ENCODE peak calls at places on chromosomes 11 and 22, in four cellular contexts. One of them, this sample, is unnamed.

GRCh38 chr22:50053861-50054260 is 4.2 kb downstream of the TTLL8 start:
- DNase-seq in astrocyte: no peak
- DNase-seq in MM.1S: peak
- DNase-seq in DND-41: no peak
- DNase-seq in this sample: no peak

GRCh38 chr11:17498058-17498457 is 21.4 kb upstream of the ABCC8 start:
- DNase-seq in MM.1S: peak
- DNase-seq in DND-41: no peak
- DNase-seq in astrocyte: no peak
- DNase-seq in this sample: no peak

GRCh38 chr22:50435701-50436115 is 39.1 kb downstream of the SBF1 start:
- DNase-seq in DND-41: no peak
- DNase-seq in MM.1S: no peak
- DNase-seq in astrocyte: no peak
- DNase-seq in this sample: no peak

GRCh38 chr11:96567193-96567592 is 177.4 kb downstream of the JRKL start:
- DNase-seq in astrocyte: no peak
- DNase-seq in DND-41: no peak
- DNase-seq in MM.1S: peak
- DNase-seq in this sample: no peak

GRCh38 chr11:21396351-21397008 is 727.1 kb downstream of the NELL1 start:
- DNase-seq in MM.1S: no peak
- DNase-seq in astrocyte: no peak
- DNase-seq in DND-41: no peak
- DNase-seq in this sample: no peak

GRCh38 chr11:19508166-19508565 is 204.5 kb upstream of the NAV2 start:
- DNase-seq in astrocyte: no peak
- DNase-seq in DND-41: no peak
- DNase-seq in MM.1S: no peak
- DNase-seq in this sample: peak

GRCh38 chr11:74720596-74721478 is 10.4 kb downstream of the CHRDL2 start:
- DNase-seq in astrocyte: peak
- DNase-seq in DND-41: no peak
- DNase-seq in MM.1S: no peak
- DNase-seq in this sample: peak

GRCh38 chr22:23229646-23230045 is 49.3 kb downstream of the BCR start:
- DNase-seq in MM.1S: no peak
- DNase-seq in astrocyte: no peak
- DNase-seq in DND-41: no peak
- DNase-seq in this sample: no peak

GRCh38 chr22:30210235-30210831 is 36.2 kb downstream of the LIF start:
- DNase-seq in DND-41: no peak
- DNase-seq in MM.1S: no peak
- DNase-seq in astrocyte: peak
- DNase-seq in this sample: peak

GRCh38 chr11:132186699-132187098 is 816.3 kb downstream of the NTM start:
- DNase-seq in DND-41: no peak
- DNase-seq in astrocyte: no peak
- DNase-seq in MM.1S: no peak
- DNase-seq in this sample: no peak

GRCh38 chr11:34055218-34056000 is 3.9 kb downstream of the CAPRIN1 start:
- DNase-seq in DND-41: no peak
- DNase-seq in astrocyte: no peak
- DNase-seq in MM.1S: no peak
- DNase-seq in this sample: no peak

GRCh38 chr22:19825016-19825339 is 29.7 kb downstream of the GNB1L start:
- DNase-seq in astrocyte: no peak
- DNase-seq in MM.1S: no peak
- DNase-seq in DND-41: peak
- DNase-seq in this sample: no peak

GRCh38 chr11:103338621-103339484 is 229.6 kb downstream of the DYNC2H1 start:
- DNase-seq in DND-41: no peak
- DNase-seq in astrocyte: peak
- DNase-seq in MM.1S: no peak
- DNase-seq in this sample: peak

DNA sequence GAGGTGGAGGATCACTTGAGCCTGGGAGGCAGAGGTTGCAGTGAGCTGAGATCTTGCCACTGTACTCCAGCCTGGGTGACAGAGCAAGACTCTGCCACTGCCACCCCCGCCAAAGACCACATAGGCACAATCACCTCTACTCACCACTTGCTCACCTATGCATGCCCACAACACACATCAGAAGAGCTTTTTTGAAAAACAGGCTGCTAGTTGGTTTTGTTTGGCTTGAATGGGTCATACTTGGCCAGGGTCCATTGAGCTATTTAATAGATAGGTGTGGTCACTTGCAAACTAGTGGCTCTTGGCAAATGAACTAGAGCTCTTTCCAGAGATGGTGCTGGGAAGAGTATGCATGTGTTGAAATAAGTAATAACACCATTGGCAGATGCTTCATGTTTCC is 80.1 kb downstream of the EMSY start:
- DNase-seq in DND-41: no peak
- DNase-seq in MM.1S: no peak
- DNase-seq in astrocyte: peak
- DNase-seq in this sample: peak
- H2AFZ ChIP-seq in DND-41: no peak
- H2AFZ ChIP-seq in MM.1S: no peak
- H2AFZ ChIP-seq in astrocyte: no peak
- H2AFZ ChIP-seq in this sample: no peak

GRCh38 chr11:124748100-124748418 is 4.0 kb downstream of the VSIG2 start:
- DNase-seq in DND-41: no peak
- DNase-seq in astrocyte: no peak
- DNase-seq in MM.1S: no peak
- DNase-seq in this sample: no peak
- TF ChIP-seq EZH2 in DND-41: no peak
- TF ChIP-seq EZH2 in astrocyte: no peak
- TF ChIP-seq EZH2 in MM.1S: no peak
- TF ChIP-seq EZH2 in this sample: no peak

GRCh38 chr11:75809991-75810390 is 5.0 kb upstream of the UVRAG start:
- DNase-seq in MM.1S: no peak
- DNase-seq in astrocyte: no peak
- DNase-seq in DND-41: no peak
- DNase-seq in this sample: no peak
- H3K27ac ChIP-seq in MM.1S: no peak
- H3K27ac ChIP-seq in astrocyte: no peak
- H3K27ac ChIP-seq in DND-41: no peak
- H3K27ac ChIP-seq in this sample: no peak

GRCh38 chr11:61448552-61448927 is 18.6 kb downstream of the SDHAF2 start:
- DNase-seq in DND-41: no peak
- DNase-seq in astrocyte: no peak
- DNase-seq in MM.1S: no peak
- DNase-seq in this sample: no peak

GRCh38 chr11:61452825-61453224 is 22.9 kb downstream of the SDHAF2 start:
- DNase-seq in MM.1S: no peak
- DNase-seq in DND-41: no peak
- DNase-seq in astrocyte: no peak
- DNase-seq in this sample: no peak

GRCh38 chr11:61446211-61446651 is 16.3 kb downstream of the SDHAF2 start:
- DNase-seq in astrocyte: peak
- DNase-seq in DND-41: peak
- DNase-seq in MM.1S: peak
- DNase-seq in this sample: peak

GRCh38 chr11:61445535-61445934 is 15.6 kb downstream of the SDHAF2 start:
- DNase-seq in DND-41: no peak
- DNase-seq in astrocyte: no peak
- DNase-seq in MM.1S: no peak
- DNase-seq in this sample: peak

GRCh38 chr11:61447601-61448551 is 18.0 kb downstream of the SDHAF2 start:
- DNase-seq in MM.1S: no peak
- DNase-seq in DND-41: no peak
- DNase-seq in astrocyte: no peak
- DNase-seq in this sample: no peak
- H2AFZ ChIP-seq in MM.1S: no peak
- H2AFZ ChIP-seq in DND-41: no peak
- H2AFZ ChIP-seq in astrocyte: no peak
- H2AFZ ChIP-seq in this sample: no peak

GRCh38 chr11:93329936-93330445 is 551 bp upstream of the DEUP1 start:
- DNase-seq in DND-41: no peak
- DNase-seq in MM.1S: no peak
- DNase-seq in astrocyte: peak
- DNase-seq in this sample: peak

GRCh38 chr11:93326681-93327080 is 3.9 kb upstream of the DEUP1 start:
- DNase-seq in DND-41: no peak
- DNase-seq in astrocyte: no peak
- DNase-seq in MM.1S: no peak
- DNase-seq in this sample: no peak

GRCh38 chr11:93330446-93330984 is at the start of gene DEUP1:
- DNase-seq in DND-41: no peak
- DNase-seq in astrocyte: peak
- DNase-seq in MM.1S: peak
- DNase-seq in this sample: peak
- TF ChIP-seq EZH2 in DND-41: no peak
- TF ChIP-seq EZH2 in astrocyte: peak
- TF ChIP-seq EZH2 in MM.1S: no peak
- TF ChIP-seq EZH2 in this sample: no peak

GRCh38 chr11:122193457-122193856 is 77.4 kb upstream of the BLID start:
- DNase-seq in MM.1S: no peak
- DNase-seq in astrocyte: no peak
- DNase-seq in DND-41: no peak
- DNase-seq in this sample: no peak
- H3K27ac ChIP-seq in MM.1S: no peak
- H3K27ac ChIP-seq in astrocyte: peak
- H3K27ac ChIP-seq in DND-41: no peak
- H3K27ac ChIP-seq in this sample: peak

DNA sequence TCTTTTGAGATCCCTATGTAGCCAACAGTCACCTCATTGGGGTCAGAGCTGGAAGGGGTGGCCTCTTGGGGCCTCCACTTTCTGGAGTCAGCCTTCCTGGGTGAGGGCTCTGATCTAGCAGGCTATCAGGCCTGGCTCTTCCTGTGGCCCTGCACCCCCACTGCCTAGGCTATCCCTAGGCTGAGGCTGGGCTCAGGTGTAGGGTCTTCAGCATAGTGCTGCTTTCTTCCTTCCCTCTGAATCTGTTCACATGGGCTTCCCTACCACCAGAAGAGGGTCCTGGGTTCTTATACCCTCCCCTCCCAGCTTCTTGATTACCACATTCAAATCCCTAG is 456 bp upstream of the SPI1 start:
- DNase-seq in MM.1S: no peak
- DNase-seq in astrocyte: no peak
- DNase-seq in DND-41: no peak
- DNase-seq in this sample: no peak
- H2AFZ ChIP-seq in MM.1S: peak
- H2AFZ ChIP-seq in astrocyte: no peak
- H2AFZ ChIP-seq in DND-41: no peak
- H2AFZ ChIP-seq in this sample: no peak

GRCh38 chr11:70661763-70662501 is 263.6 kb downstream of the CTTN start:
- DNase-seq in DND-41: no peak
- DNase-seq in MM.1S: no peak
- DNase-seq in astrocyte: peak
- DNase-seq in this sample: peak
- TF ChIP-seq EZH2 in DND-41: no peak
- TF ChIP-seq EZH2 in MM.1S: no peak
- TF ChIP-seq EZH2 in astrocyte: no peak
- TF ChIP-seq EZH2 in this sample: no peak